ENCODE peak calls at places on chromosomes 16 and 17, in six cellular contexts. S, O, K, F, A and M are unnamed samples.

GRCh38 chr16:48321307-48322036 is 63.7 kb downstream of the SIAH1 start:
- DNase-seq in S (no peak), O (no peak), K (no peak), F (no peak), A (no peak), M (no peak)

GRCh38 chr17:47604268-47604927 is 45.3 kb upstream of the KPNB1 start:
- DNase-seq in S (no peak), O (peak; percentile 41), K (peak; percentile 29), F (no peak), A (peak; percentile 63), M (no peak)

GRCh38 chr16:72284042-72284789 is 112.3 kb upstream of the PMFBP1 start:
- DNase-seq in S (no peak), O (no peak), K (no peak), F (no peak), A (no peak), M (no peak)

GRCh38 chr17:57803026-57803425 is 46.8 kb downstream of the MRPS23 start:
- DNase-seq in S (no peak), O (no peak), K (no peak), F (no peak), A (no peak), M (no peak)

GRCh38 chr16:87540072-87540976 is 47.5 kb upstream of the ZCCHC14 start:
- DNase-seq in S (no peak), O (no peak), K (no peak), F (no peak), A (no peak), M (no peak)

GRCh38 chr17:67111327-67111726 is 67.0 kb downstream of the CACNG1 start:
- DNase-seq in S (no peak), O (no peak), K (no peak), F (no peak), A (no peak), M (no peak)

GRCh38 chr16:84449156-84450140 is 55.0 kb downstream of the MEAK7 start:
- DNase-seq in S (no peak), O (no peak), K (no peak), F (no peak), A (no peak), M (no peak)

GRCh38 chr16:46743232-46743719 is 4.9 kb downstream of the MYLK3 start:
- DNase-seq in S (no peak), O (no peak), K (peak; percentile 46), F (no peak), A (no peak), M (no peak)

GRCh38 chr17:60600490-60601431 is 768 bp downstream of the PPM1D start:
- DNase-seq in S (peak; percentile 61), O (peak; percentile 70), K (peak; percentile 56), F (peak; percentile 67), A (peak; percentile 80), M (peak; percentile 75)

GRCh38 chr16:10984509-10984908 is 40.1 kb downstream of the CLEC16A start:
- DNase-seq in S (no peak), O (peak; percentile 65), K (no peak), F (no peak), A (peak; percentile 87), M (no peak)

GRCh38 chr17:29595107-29595942 is 2.4 kb downstream of the ANKRD13B start:
- DNase-seq in S (no peak), O (no peak), K (no peak), F (no peak), A (no peak), M (no peak)

GRCh38 chr17:1509255-1509943 is 7.0 kb downstream of the INPP5K start:
- DNase-seq in S (no peak), O (no peak), K (no peak), F (no peak), A (no peak), M (no peak)

GRCh38 chr17:29577778-29578211 is 9.3 kb downstream of the TP53I13 start:
- DNase-seq in S (no peak), O (no peak), K (no peak), F (peak; percentile 70), A (no peak), M (no peak)

GRCh38 chr16:10569629-10570028 is 10.8 kb downstream of the EMP2 start:
- DNase-seq in S (no peak), O (no peak), K (no peak), F (no peak), A (no peak), M (no peak)

GRCh38 chr16:10296956-10297340 is 88.9 kb upstream of the ATF7IP2 start:
- DNase-seq in S (no peak), O (no peak), K (no peak), F (no peak), A (no peak), M (no peak)

GRCh38 chr17:4739122-4740024 is at the start of the genes CXCL16 and ZMYND15:
- DNase-seq in S (peak; percentile 63), O (no peak), K (peak; percentile 52), F (peak; percentile 54), A (peak; percentile 67), M (peak; percentile 63)

GRCh38 chr17:81944858-81945257 is 2.2 kb downstream of the MYADML2 start:
- DNase-seq in S (no peak), O (no peak), K (no peak), F (no peak), A (no peak), M (no peak)

GRCh38 chr17:77822302-77823030 is 136.0 kb upstream of the TNRC6C start:
- DNase-seq in S (no peak), O (no peak), K (peak; percentile 59), F (peak; percentile 70), A (no peak), M (no peak)

GRCh38 chr16:5220705-5221104 is 123.1 kb upstream of the EEF2KMT start:
- DNase-seq in S (no peak), O (no peak), K (no peak), F (no peak), A (no peak), M (no peak)

GRCh38 chr16:68093816-68094613 is 8.8 kb downstream of the NFATC3 start:
- DNase-seq in S (peak; percentile 40), O (no peak), K (no peak), F (no peak), A (peak; percentile 24), M (no peak)

GRCh38 chr17:4604111-4604644 is 19.8 kb downstream of the SMTNL2 start:
- DNase-seq in S (no peak), O (no peak), K (peak; percentile 84), F (peak; percentile 60), A (no peak), M (no peak)

GRCh38 chr16:87948119-87948545 is 3.1 kb upstream of the BANP start:
- DNase-seq in S (no peak), O (no peak), K (no peak), F (no peak), A (no peak), M (no peak)

GRCh38 chr17:31015639-31016038 is 44.8 kb downstream of the RNF135 start:
- DNase-seq in S (no peak), O (no peak), K (no peak), F (no peak), A (no peak), M (no peak)

GRCh38 chr16:50024684-50025543 is at the start of gene CNEP1R1:
- DNase-seq in S (peak; percentile 95), O (peak; percentile 93), K (peak; percentile 93), F (peak; percentile 94), A (peak; percentile 96), M (peak; percentile 94)
- H3K4me3 ChIP-seq in S (peak within 1 kb of the TSS; percentile 85), O (peak within 1 kb of the TSS; percentile 85), K (peak within 1 kb of the TSS; percentile 99), F (peak within 1 kb of the TSS; percentile 100), A (peak within 1 kb of the TSS; percentile 81), M (peak within 1 kb of the TSS; percentile 90)

GRCh38 chr17:8695916-8696415 is 48.7 kb downstream of the CCDC42 start:
- DNase-seq in S (no peak), O (no peak), K (no peak), F (no peak), A (no peak), M (no peak)

GRCh38 chr17:8700546-8700945 is 44.1 kb downstream of the CCDC42 start:
- DNase-seq in S (no peak), O (no peak), K (no peak), F (no peak), A (no peak), M (no peak)

GRCh38 chr17:8696456-8696855 is 48.2 kb downstream of the CCDC42 start:
- DNase-seq in S (no peak), O (no peak), K (no peak), F (no peak), A (no peak), M (no peak)

GRCh38 chr17:8696951-8697745 is 47.5 kb downstream of the CCDC42 start:
- DNase-seq in S (no peak), O (peak; percentile 97), K (no peak), F (peak; percentile 83), A (no peak), M (no peak)

DNA sequence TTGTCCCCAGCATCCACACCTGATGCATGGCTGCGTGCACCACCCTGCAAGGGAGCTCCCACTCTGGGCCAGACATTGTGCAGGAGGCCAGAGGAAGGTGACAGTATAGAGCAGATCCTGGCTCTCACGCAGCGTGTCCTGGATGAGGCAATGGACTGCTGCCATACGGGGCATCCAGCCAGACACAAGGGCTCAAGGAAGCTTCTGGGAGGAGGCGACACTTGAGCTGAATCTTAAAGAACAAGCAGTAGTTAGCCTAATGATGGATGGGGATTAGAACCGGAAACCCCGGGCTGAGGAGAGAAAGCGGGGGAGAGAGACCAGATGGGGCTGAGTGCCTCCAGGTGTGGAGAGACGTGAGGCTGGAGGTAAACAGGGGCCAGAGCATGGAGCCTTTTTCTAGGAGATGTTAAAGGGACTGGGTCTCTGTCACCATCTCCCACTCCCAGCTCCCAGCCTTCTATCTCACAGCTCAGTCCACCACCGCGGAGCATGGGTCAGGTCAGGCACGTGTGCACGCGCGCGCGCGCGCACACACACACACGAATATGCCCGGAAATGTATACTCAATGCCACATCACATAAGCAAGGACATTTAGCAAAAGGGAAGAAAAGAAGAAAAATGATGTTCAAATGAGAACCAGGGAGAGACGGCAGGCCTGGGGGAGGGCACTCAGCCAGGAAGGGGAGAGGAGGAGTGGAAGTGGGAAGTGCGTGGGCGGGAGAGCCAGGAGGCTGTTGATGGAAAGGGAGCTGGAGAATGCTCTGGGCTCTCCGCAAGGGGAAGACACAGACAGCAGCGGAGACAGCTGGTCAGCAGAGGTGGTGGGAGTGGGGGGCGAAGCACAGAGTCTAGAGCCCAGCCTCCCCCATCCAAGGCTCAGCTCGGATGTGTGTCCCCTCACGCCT is 46.2 kb downstream of the CCDC42 start:
- DNase-seq in S (no peak), O (peak; percentile 69), K (peak; percentile 50), F (peak; percentile 87), A (no peak), M (peak; percentile 38)
- H3K27ac ChIP-seq in S (no peak overlapping the region), O (peak overlapping the region; percentile 98), K (no peak overlapping the region), F (peak overlapping the region; percentile 75), A (no peak overlapping the region), M (peak overlapping the region; percentile 28)

GRCh38 chr16:81004646-81005353 is 1.9 kb downstream of the CMC2 start:
- DNase-seq in S (peak; percentile 70), O (peak; percentile 32), K (no peak), F (no peak), A (peak; percentile 58), M (no peak)
- H3K4me3 ChIP-seq in S (peak overlapping the region; percentile 61), O (peak overlapping the region; percentile 41), K (peak overlapping the region; percentile 94), F (no peak overlapping the region), A (peak overlapping the region; percentile 54), M (no peak overlapping the region)

DNA sequence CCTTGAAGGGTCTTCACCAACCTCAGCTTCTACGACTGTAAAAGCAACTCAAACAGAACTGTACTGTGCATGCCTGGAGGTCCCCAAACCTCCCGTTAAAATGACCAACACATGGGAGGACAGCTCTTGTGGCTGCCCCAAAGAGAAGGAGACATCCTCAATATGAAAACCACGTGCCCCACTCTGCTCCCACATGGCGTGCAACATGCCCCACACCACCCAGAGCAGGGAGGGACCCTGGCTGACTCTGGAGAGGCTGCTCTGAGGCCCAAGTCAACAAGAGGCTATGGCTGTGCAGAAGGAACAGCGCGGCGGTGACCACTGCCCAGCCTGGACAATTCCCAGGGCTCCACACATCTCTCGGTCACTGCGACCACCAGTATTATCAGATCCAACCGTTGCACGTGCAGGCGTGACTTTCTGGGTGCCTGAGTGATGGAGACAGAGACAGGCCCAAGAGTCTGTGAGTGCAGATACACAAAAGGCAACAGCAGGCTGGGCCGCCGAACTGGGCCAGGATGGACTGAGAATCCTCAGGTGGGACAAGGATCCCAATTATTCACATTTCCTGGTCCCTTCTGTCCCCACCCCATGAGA is 1.4 kb downstream of the PLD6 start:
- DNase-seq in S (no peak), O (no peak), K (no peak), F (no peak), A (no peak), M (no peak)
- H3K27ac ChIP-seq in S (peak overlapping the region; percentile 72), O (no peak overlapping the region), K (peak overlapping the region; percentile 87), F (peak overlapping the region; percentile 86), A (no peak overlapping the region), M (no peak overlapping the region)